ENCODE peak calls at places on chromosomes 12 and 14, in eight cellular contexts. One of them, this sample, is unnamed.

GRCh38 chr14:87745507-87746118 is 247.4 kb downstream of the GALC start:
- DNase-seq in foreskin fibroblast: peak
- DNase-seq in CD4-positive, alpha-beta T cell: no peak
- DNase-seq in omental fat pad: no peak
- DNase-seq in GM10248: peak
- DNase-seq in pancreas: peak
- DNase-seq in tibial artery: no peak
- DNase-seq in cardiac muscle cell: peak
- DNase-seq in this sample: no peak

GRCh38 chr14:61322799-61323290 is 1.5 kb downstream of the PRKCH start:
- DNase-seq in foreskin fibroblast: peak
- DNase-seq in CD4-positive, alpha-beta T cell: no peak
- DNase-seq in omental fat pad: no peak
- DNase-seq in GM10248: no peak
- DNase-seq in pancreas: no peak
- DNase-seq in tibial artery: no peak
- DNase-seq in cardiac muscle cell: no peak
- DNase-seq in this sample: no peak

GRCh38 chr12:105470601-105471000 is 140.1 kb downstream of the C12orf75 start:
- DNase-seq in foreskin fibroblast: no peak
- DNase-seq in CD4-positive, alpha-beta T cell: no peak
- DNase-seq in omental fat pad: no peak
- DNase-seq in GM10248: no peak
- DNase-seq in pancreas: no peak
- DNase-seq in tibial artery: no peak
- DNase-seq in cardiac muscle cell: no peak
- DNase-seq in this sample: no peak

GRCh38 chr12:111089616-111090015 is 169.2 kb upstream of the MYL2 start:
- DNase-seq in foreskin fibroblast: no peak
- DNase-seq in CD4-positive, alpha-beta T cell: no peak
- DNase-seq in omental fat pad: no peak
- DNase-seq in GM10248: no peak
- DNase-seq in pancreas: no peak
- DNase-seq in tibial artery: no peak
- DNase-seq in cardiac muscle cell: no peak
- DNase-seq in this sample: no peak

GRCh38 chr14:102323102-102323501 is 3.6 kb downstream of the ZNF839 start:
- DNase-seq in foreskin fibroblast: peak
- DNase-seq in CD4-positive, alpha-beta T cell: no peak
- DNase-seq in omental fat pad: peak
- DNase-seq in GM10248: no peak
- DNase-seq in pancreas: peak
- DNase-seq in tibial artery: peak
- DNase-seq in cardiac muscle cell: peak
- DNase-seq in this sample: no peak

GRCh38 chr12:118206107-118206412 is 70.1 kb downstream of the PEBP1 start:
- DNase-seq in foreskin fibroblast: no peak
- DNase-seq in CD4-positive, alpha-beta T cell: no peak
- DNase-seq in omental fat pad: no peak
- DNase-seq in GM10248: no peak
- DNase-seq in pancreas: no peak
- DNase-seq in tibial artery: no peak
- DNase-seq in cardiac muscle cell: no peak
- DNase-seq in this sample: no peak

GRCh38 chr12:58818546-58818945 is 101.8 kb downstream of the LRIG3 start:
- DNase-seq in foreskin fibroblast: peak
- DNase-seq in CD4-positive, alpha-beta T cell: no peak
- DNase-seq in omental fat pad: no peak
- DNase-seq in GM10248: no peak
- DNase-seq in pancreas: no peak
- DNase-seq in tibial artery: no peak
- DNase-seq in cardiac muscle cell: no peak
- DNase-seq in this sample: no peak

GRCh38 chr14:22471545-22472121 is 117.4 kb downstream of the DAD1 start:
- DNase-seq in foreskin fibroblast: peak
- DNase-seq in CD4-positive, alpha-beta T cell: no peak
- DNase-seq in omental fat pad: no peak
- DNase-seq in GM10248: no peak
- DNase-seq in pancreas: peak
- DNase-seq in tibial artery: no peak
- DNase-seq in cardiac muscle cell: peak
- DNase-seq in this sample: peak

GRCh38 chr12:53065975-53066593 is 13.1 kb downstream of the SPRYD3 start:
- DNase-seq in foreskin fibroblast: peak
- DNase-seq in CD4-positive, alpha-beta T cell: peak
- DNase-seq in omental fat pad: peak
- DNase-seq in GM10248: peak
- DNase-seq in pancreas: peak
- DNase-seq in tibial artery: peak
- DNase-seq in cardiac muscle cell: peak
- DNase-seq in this sample: peak

GRCh38 chr12:22307811-22308210 is 26.7 kb downstream of the ST8SIA1 start:
- DNase-seq in foreskin fibroblast: no peak
- DNase-seq in CD4-positive, alpha-beta T cell: no peak
- DNase-seq in omental fat pad: no peak
- DNase-seq in GM10248: no peak
- DNase-seq in pancreas: no peak
- DNase-seq in tibial artery: no peak
- DNase-seq in cardiac muscle cell: no peak
- DNase-seq in this sample: no peak

GRCh38 chr14:30444451-30444850 is 114.5 kb upstream of the G2E3 start:
- DNase-seq in foreskin fibroblast: no peak
- DNase-seq in CD4-positive, alpha-beta T cell: no peak
- DNase-seq in omental fat pad: no peak
- DNase-seq in GM10248: no peak
- DNase-seq in pancreas: no peak
- DNase-seq in tibial artery: no peak
- DNase-seq in cardiac muscle cell: no peak
- DNase-seq in this sample: no peak

GRCh38 chr12:116299548-116300150 is 22.2 kb upstream of the MED13L start:
- DNase-seq in foreskin fibroblast: peak
- DNase-seq in CD4-positive, alpha-beta T cell: no peak
- DNase-seq in omental fat pad: no peak
- DNase-seq in GM10248: no peak
- DNase-seq in pancreas: no peak
- DNase-seq in tibial artery: peak
- DNase-seq in cardiac muscle cell: peak
- DNase-seq in this sample: no peak

GRCh38 chr12:12384601-12385321 is 27.9 kb downstream of the BORCS5 start:
- DNase-seq in foreskin fibroblast: no peak
- DNase-seq in CD4-positive, alpha-beta T cell: no peak
- DNase-seq in omental fat pad: no peak
- DNase-seq in GM10248: no peak
- DNase-seq in pancreas: no peak
- DNase-seq in tibial artery: no peak
- DNase-seq in cardiac muscle cell: peak
- DNase-seq in this sample: no peak

GRCh38 chr12:8917751-8918150 is 3.4 kb downstream of the PHC1 start:
- DNase-seq in foreskin fibroblast: peak
- DNase-seq in CD4-positive, alpha-beta T cell: no peak
- DNase-seq in omental fat pad: no peak
- DNase-seq in GM10248: no peak
- DNase-seq in pancreas: no peak
- DNase-seq in tibial artery: no peak
- DNase-seq in cardiac muscle cell: no peak
- DNase-seq in this sample: no peak

GRCh38 chr12:8917031-8917430 is 2.7 kb downstream of the PHC1 start:
- DNase-seq in foreskin fibroblast: no peak
- DNase-seq in CD4-positive, alpha-beta T cell: no peak
- DNase-seq in omental fat pad: no peak
- DNase-seq in GM10248: no peak
- DNase-seq in pancreas: no peak
- DNase-seq in tibial artery: no peak
- DNase-seq in cardiac muscle cell: no peak
- DNase-seq in this sample: no peak

DNA sequence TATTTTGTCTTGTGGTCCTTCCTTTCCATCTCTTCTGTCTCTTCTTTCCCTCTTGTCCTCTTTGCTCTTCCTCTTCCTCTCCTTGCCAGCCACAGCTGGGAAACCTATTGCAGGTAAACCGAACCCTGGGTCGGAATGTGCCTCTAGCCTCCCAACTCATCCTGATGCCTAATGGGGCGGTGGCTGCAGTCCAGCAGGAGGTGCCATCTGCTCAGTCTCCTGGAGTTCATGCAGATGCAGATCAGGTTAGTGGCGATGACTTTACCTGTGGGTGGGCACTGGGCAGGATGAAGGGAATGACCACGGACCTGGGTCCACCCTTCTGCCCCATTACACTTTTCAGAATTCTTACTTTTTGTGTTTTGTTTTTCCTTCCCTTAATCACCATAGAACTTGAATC is 8.2 kb downstream of the PHC1 start:
- DNase-seq in foreskin fibroblast: no peak
- DNase-seq in CD4-positive, alpha-beta T cell: no peak
- DNase-seq in omental fat pad: no peak
- DNase-seq in GM10248: no peak
- DNase-seq in pancreas: no peak
- DNase-seq in tibial artery: no peak
- DNase-seq in cardiac muscle cell: no peak
- DNase-seq in this sample: no peak
- TF ChIP-seq CTCF in foreskin fibroblast: no peak
- TF ChIP-seq CTCF in CD4-positive, alpha-beta T cell: no peak
- TF ChIP-seq CTCF in omental fat pad: no peak
- TF ChIP-seq CTCF in GM10248: no peak
- TF ChIP-seq CTCF in pancreas: no peak
- TF ChIP-seq CTCF in tibial artery: no peak
- TF ChIP-seq CTCF in cardiac muscle cell: no peak
- TF ChIP-seq CTCF in this sample: no peak

GRCh38 chr14:54381821-54382220 is 15.0 kb upstream of the CDKN3 start:
- DNase-seq in foreskin fibroblast: no peak
- DNase-seq in CD4-positive, alpha-beta T cell: no peak
- DNase-seq in omental fat pad: no peak
- DNase-seq in GM10248: no peak
- DNase-seq in pancreas: no peak
- DNase-seq in tibial artery: no peak
- DNase-seq in cardiac muscle cell: no peak
- DNase-seq in this sample: no peak
- TF ChIP-seq CTCF in foreskin fibroblast: no peak
- TF ChIP-seq CTCF in CD4-positive, alpha-beta T cell: no peak
- TF ChIP-seq CTCF in omental fat pad: no peak
- TF ChIP-seq CTCF in GM10248: no peak
- TF ChIP-seq CTCF in pancreas: no peak
- TF ChIP-seq CTCF in tibial artery: no peak
- TF ChIP-seq CTCF in cardiac muscle cell: no peak
- TF ChIP-seq CTCF in this sample: no peak

GRCh38 chr14:106564058-106564643 is 1037.8 kb downstream of the TMEM121 start:
- DNase-seq in foreskin fibroblast: no peak
- DNase-seq in CD4-positive, alpha-beta T cell: peak
- DNase-seq in omental fat pad: no peak
- DNase-seq in GM10248: peak
- DNase-seq in pancreas: peak
- DNase-seq in tibial artery: no peak
- DNase-seq in cardiac muscle cell: no peak
- DNase-seq in this sample: no peak
- TF ChIP-seq CTCF in foreskin fibroblast: no peak
- TF ChIP-seq CTCF in CD4-positive, alpha-beta T cell: peak
- TF ChIP-seq CTCF in omental fat pad: no peak
- TF ChIP-seq CTCF in GM10248: peak
- TF ChIP-seq CTCF in pancreas: peak
- TF ChIP-seq CTCF in tibial artery: no peak
- TF ChIP-seq CTCF in cardiac muscle cell: no peak
- TF ChIP-seq CTCF in this sample: no peak

GRCh38 chr14:20798932-20799331 is 3.7 kb downstream of the RNASE1 start:
- DNase-seq in foreskin fibroblast: no peak
- DNase-seq in CD4-positive, alpha-beta T cell: no peak
- DNase-seq in omental fat pad: no peak
- DNase-seq in GM10248: no peak
- DNase-seq in pancreas: no peak
- DNase-seq in tibial artery: no peak
- DNase-seq in cardiac muscle cell: no peak
- DNase-seq in this sample: no peak
- TF ChIP-seq CTCF in foreskin fibroblast: no peak
- TF ChIP-seq CTCF in CD4-positive, alpha-beta T cell: no peak
- TF ChIP-seq CTCF in omental fat pad: no peak
- TF ChIP-seq CTCF in GM10248: no peak
- TF ChIP-seq CTCF in pancreas: no peak
- TF ChIP-seq CTCF in tibial artery: no peak
- TF ChIP-seq CTCF in cardiac muscle cell: no peak
- TF ChIP-seq CTCF in this sample: no peak

GRCh38 chr14:75229923-75230792 is 48.5 kb upstream of the FOS start:
- DNase-seq in foreskin fibroblast: peak
- DNase-seq in CD4-positive, alpha-beta T cell: peak
- DNase-seq in omental fat pad: no peak
- DNase-seq in GM10248: peak
- DNase-seq in pancreas: peak
- DNase-seq in tibial artery: no peak
- DNase-seq in cardiac muscle cell: peak
- DNase-seq in this sample: no peak
- TF ChIP-seq CTCF in foreskin fibroblast: no peak
- TF ChIP-seq CTCF in CD4-positive, alpha-beta T cell: peak
- TF ChIP-seq CTCF in omental fat pad: no peak
- TF ChIP-seq CTCF in GM10248: no peak
- TF ChIP-seq CTCF in pancreas: no peak
- TF ChIP-seq CTCF in tibial artery: no peak
- TF ChIP-seq CTCF in cardiac muscle cell: peak
- TF ChIP-seq CTCF in this sample: peak

GRCh38 chr12:43113153-43113552 is 438.9 kb downstream of the ADAMTS20 start:
- DNase-seq in foreskin fibroblast: peak
- DNase-seq in CD4-positive, alpha-beta T cell: no peak
- DNase-seq in omental fat pad: no peak
- DNase-seq in GM10248: no peak
- DNase-seq in pancreas: no peak
- DNase-seq in tibial artery: no peak
- DNase-seq in cardiac muscle cell: peak
- DNase-seq in this sample: no peak
- TF ChIP-seq CTCF in foreskin fibroblast: peak
- TF ChIP-seq CTCF in CD4-positive, alpha-beta T cell: no peak
- TF ChIP-seq CTCF in omental fat pad: no peak
- TF ChIP-seq CTCF in GM10248: no peak
- TF ChIP-seq CTCF in pancreas: no peak
- TF ChIP-seq CTCF in tibial artery: no peak
- TF ChIP-seq CTCF in cardiac muscle cell: peak
- TF ChIP-seq CTCF in this sample: no peak

This sample was measured in mesothelial cell of epicardium.